ENCODE peak calls at places on chromosomes 16 and 17, in six cellular contexts. T is body of pancreas, B is WERI-Rb-1, W is tibial nerve, K is AG04449, R is neural crest cell. D is an unnamed sample.

GRCh38 chr16:88306411-88306810 is 76.3 kb upstream of the ZNF469 start:
- DNase-seq in R (no peak), T (no peak), W (no peak), B (no peak), K (no peak), D (no peak)

GRCh38 chr17:78896091-78896833 is 6.7 kb downstream of the CEP295NL start:
- DNase-seq in W (peak), K (no peak), R (no peak), B (no peak), T (no peak), D (no peak)

GRCh38 chr17:50184611-50185398 is 16.6 kb downstream of the COL1A1 start:
- DNase-seq in W (peak), T (no peak), K (no peak), R (no peak), B (no peak), D (no peak)

GRCh38 chr16:51193879-51194278 is 42.8 kb upstream of the SALL1 start:
- DNase-seq in K (no peak), B (no peak), R (no peak), T (no peak), W (no peak), D (no peak)

GRCh38 chr17:12545877-12546513 is 119.7 kb upstream of the MYOCD start:
- DNase-seq in B (peak), W (peak), R (peak), K (no peak), T (peak), D (no peak)

GRCh38 chr16:55256412-55257016 is 67.5 kb upstream of the IRX6 start:
- DNase-seq in W (no peak), K (no peak), R (no peak), B (no peak), T (no peak), D (no peak)

GRCh38 chr17:28567604-28568003 is 3.7 kb downstream of the PIGS start:
- DNase-seq in T (no peak), B (no peak), K (no peak), W (no peak), R (no peak), D (no peak)

GRCh38 chr17:40331743-40332641 is 23.0 kb downstream of the RARA start:
- DNase-seq in T (peak), B (peak), R (no peak), K (no peak), W (peak), D (no peak)

GRCh38 chr17:12421646-12422306 is 243.9 kb upstream of the MYOCD start:
- DNase-seq in K (no peak), T (no peak), W (no peak), B (peak), R (peak), D (no peak)

DNA sequence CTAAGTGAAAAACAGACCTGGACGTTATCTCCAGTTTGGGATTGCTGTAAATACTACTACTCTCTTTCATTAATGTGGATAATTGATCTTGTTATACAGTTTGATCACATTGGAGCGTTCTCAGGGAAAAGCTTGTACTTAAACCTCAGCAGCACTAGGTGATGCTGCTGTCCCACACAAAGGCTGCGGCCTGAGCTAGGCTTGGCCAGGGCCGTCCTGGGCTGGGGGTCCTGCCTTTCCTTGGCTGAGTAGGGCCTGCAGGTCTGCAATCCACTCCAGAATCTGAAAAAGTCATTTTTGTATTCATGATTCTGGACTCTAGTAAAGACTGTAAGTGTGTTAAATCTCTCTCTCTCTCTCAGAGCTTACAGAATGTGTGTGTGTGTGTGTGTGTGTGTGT is 23.7 kb upstream of the PMFBP1 start:
- DNase-seq in B (no peak), T (no peak), K (no peak), R (peak), W (no peak), D (no peak)
- TF ChIP-seq CTCF in B (peak), T (no peak), K (peak), R (peak), W (no peak), D (peak)

GRCh38 chr17:68790481-68790880 is 164.7 kb downstream of the ABCA8 start:
- DNase-seq in T (no peak), B (no peak), W (no peak), K (no peak), R (no peak), D (no peak)

GRCh38 chr17:68790931-68791330 is 164.3 kb downstream of the ABCA8 start:
- DNase-seq in B (no peak), K (no peak), T (no peak), W (peak), R (no peak), D (no peak)

GRCh38 chr17:68792873-68793272 is 162.3 kb downstream of the ABCA8 start:
- DNase-seq in T (no peak), B (no peak), K (no peak), R (no peak), W (no peak), D (no peak)

GRCh38 chr17:68792042-68792685 is 163.0 kb downstream of the ABCA8 start:
- DNase-seq in W (no peak), B (no peak), K (no peak), R (no peak), T (no peak), D (no peak)

DNA sequence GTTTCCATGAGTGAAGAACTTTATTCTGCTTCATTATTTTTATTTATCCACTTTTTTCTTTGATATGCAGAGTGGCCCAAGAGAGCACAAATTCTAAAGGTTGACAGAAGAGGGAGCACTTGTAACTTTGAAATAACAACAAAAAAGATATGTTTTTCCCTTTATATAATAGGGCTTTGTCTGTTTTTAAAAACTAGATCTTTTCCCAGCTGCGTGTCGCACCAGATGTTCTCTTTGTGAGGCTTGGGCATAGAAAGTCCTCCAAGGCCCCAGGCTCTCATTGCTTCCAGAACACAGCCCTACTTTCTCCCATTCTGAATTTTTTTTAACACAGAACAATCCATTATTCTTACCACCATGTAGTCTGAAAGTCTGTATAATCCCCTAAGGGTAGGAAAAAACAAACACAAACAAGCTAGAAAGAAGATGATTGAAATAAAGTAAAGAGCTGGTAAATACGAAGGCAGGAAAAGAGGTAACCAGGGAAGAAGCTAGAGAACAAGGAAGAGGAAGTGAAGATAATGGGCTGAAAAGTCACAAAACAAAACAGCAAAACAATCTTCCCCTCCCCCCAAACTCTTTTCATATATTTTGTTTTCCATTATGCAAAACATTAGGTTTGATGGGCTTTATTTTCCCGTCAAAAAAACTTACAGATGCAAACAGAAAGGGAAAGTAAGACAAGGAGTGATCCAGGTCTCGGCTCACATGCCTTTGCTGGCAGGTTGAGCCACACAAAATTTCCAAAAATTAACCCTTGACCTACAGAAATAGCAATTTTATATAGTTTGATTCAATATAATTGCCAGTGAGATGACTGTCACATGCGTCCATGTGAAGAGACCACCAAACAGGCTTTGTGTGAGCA is 160.3 kb downstream of the ABCA8 start:
- DNase-seq in R (peak), K (no peak), T (no peak), W (peak), B (no peak), D (no peak)
- TF ChIP-seq CTCF in R (peak), K (peak), T (peak), W (peak), B (peak), D (peak)

DNA sequence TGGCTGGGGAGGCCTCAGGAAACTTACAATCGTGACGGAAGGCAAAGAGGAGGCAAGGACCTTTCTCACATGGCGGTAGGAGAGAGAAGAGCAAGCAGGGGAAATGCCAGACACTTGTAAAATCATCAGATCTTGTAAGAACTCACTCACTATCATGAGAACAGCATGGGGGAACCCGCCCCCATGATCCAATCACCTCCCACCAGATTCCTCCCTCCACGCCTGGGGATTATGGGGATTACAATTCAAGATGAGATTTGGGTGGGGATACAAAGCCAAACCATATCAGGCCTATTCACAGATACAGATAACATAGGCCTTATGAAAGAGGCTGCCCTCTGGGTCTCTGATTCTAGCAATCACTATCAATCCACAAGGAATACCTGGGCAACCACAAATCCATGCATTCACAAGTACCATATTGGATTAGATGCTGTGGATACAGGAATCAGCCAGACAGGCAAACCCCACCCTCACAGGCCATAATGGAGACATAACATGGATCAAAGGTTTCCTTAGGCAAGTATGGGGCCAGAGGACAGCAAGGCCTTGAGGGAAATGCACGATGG is 284.9 kb downstream of the SOX9 start:
- DNase-seq in R (no peak), B (peak), T (no peak), K (no peak), W (no peak), D (no peak)
- TF ChIP-seq CTCF in R (no peak), B (no peak), T (no peak), K (no peak), W (no peak), D (no peak)

GRCh38 chr16:57781349-57781740 is 20.9 kb downstream of the KIFC3 start:
- DNase-seq in T (no peak), K (no peak), B (no peak), R (no peak), W (no peak), D (no peak)

GRCh38 chr16:57783116-57783515 is 19.2 kb downstream of the KIFC3 start:
- DNase-seq in R (no peak), W (no peak), T (no peak), B (no peak), K (no peak), D (no peak)

GRCh38 chr16:57783883-57784282 is 18.4 kb downstream of the KIFC3 start:
- DNase-seq in K (no peak), W (no peak), B (no peak), R (no peak), T (no peak), D (no peak)

GRCh38 chr16:57784334-57784733 is 18.0 kb downstream of the KIFC3 start:
- DNase-seq in T (no peak), K (no peak), B (no peak), W (no peak), R (no peak), D (no peak)

GRCh38 chr16:57781741-57782606 is 20.3 kb downstream of the KIFC3 start:
- DNase-seq in B (no peak), R (no peak), T (no peak), K (no peak), W (no peak), D (no peak)
- TF ChIP-seq CTCF in B (no peak), R (no peak), T (no peak), K (no peak), W (no peak), D (no peak)

DNA sequence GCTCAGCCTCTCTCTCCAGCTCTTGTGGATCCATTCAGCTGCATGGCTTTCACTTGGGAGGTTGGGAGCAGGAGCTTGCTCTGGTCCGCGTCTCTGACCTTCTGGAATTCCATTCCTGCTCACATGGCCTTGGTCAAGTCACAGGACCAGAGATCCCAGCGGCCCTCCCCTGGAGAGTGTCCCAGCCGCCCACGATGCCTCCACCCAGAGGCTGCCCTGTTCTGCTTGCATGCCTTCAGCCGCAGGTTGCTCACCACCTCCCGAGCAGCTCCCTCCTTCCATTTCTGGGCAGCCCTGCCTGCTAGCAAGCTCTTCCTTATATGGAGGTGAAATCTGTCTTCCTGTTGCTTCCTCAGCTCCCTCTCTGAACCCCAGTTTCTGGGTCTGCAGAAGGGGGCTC is 32.6 kb downstream of the RAI1 start:
- DNase-seq in W (no peak), R (no peak), B (no peak), T (peak), K (no peak), D (no peak)
- TF ChIP-seq CTCF in W (no peak), R (no peak), B (no peak), T (no peak), K (no peak), D (no peak)

GRCh38 chr16:27268376-27269299 is at the start of gene NSMCE1:
- DNase-seq in B (peak), K (peak), R (peak), T (peak), W (peak), D (peak)
- TF ChIP-seq CTCF in B (peak), K (peak), R (no peak), T (peak), W (no peak), D (no peak)

GRCh38 chr17:65941500-65941899 is 250.4 kb downstream of the CEP112 start:
- DNase-seq in K (no peak), B (no peak), W (no peak), R (no peak), T (no peak), D (no peak)
- TF ChIP-seq CTCF in K (no peak), B (no peak), W (no peak), R (peak), T (no peak), D (no peak)